ENCODE peak calls at places on chromosomes 3 and 15, in four cellular contexts. U is Peyer's patch, Y is ovary, E is NB4. S is an unnamed sample.

GRCh38 chr15:63093486-63094205 is 28.0 kb upstream of the LACTB start:
- DNase-seq in U (peak), Y (peak), E (peak), S (peak)

GRCh38 chr15:97561529-97561928 is 399.0 kb upstream of the ARRDC4 start:
- DNase-seq in U (no peak), Y (no peak), E (peak), S (no peak)

GRCh38 chr3:34837848-34838741 is 801.2 kb upstream of the ARPP21 start:
- DNase-seq in U (no peak), Y (no peak), E (no peak), S (no peak)

GRCh38 chr3:148951599-148952361 is 39.6 kb upstream of the GYG1 start:
- DNase-seq in U (no peak), Y (no peak), E (no peak), S (no peak)

GRCh38 chr3:79139395-79140060 is 628.3 kb downstream of the ROBO1 start:
- DNase-seq in U (no peak), Y (no peak), E (no peak), S (no peak)

GRCh38 chr3:129596194-129597086 is 10.0 kb downstream of the PLXND1 start:
- DNase-seq in U (peak), Y (peak), E (peak), S (peak)

GRCh38 chr3:176950743-176951142 is 246.5 kb downstream of the TBL1XR1 start:
- DNase-seq in U (no peak), Y (no peak), E (no peak), S (no peak)

GRCh38 chr3:132554437-132554836 is 42.6 kb upstream of the ACKR4 start:
- DNase-seq in U (no peak), Y (no peak), E (no peak), S (no peak)

GRCh38 chr3:98557324-98558010 is 25.7 kb downstream of the GPR15 start:
- DNase-seq in U (no peak), Y (no peak), E (no peak), S (no peak)

GRCh38 chr15:79337591-79337990 is 26.7 kb downstream of the TMED3 start:
- DNase-seq in U (no peak), Y (no peak), E (no peak), S (no peak)

GRCh38 chr3:46133285-46133684 is 74.8 kb downstream of the CCR1 start:
- DNase-seq in U (no peak), Y (no peak), E (no peak), S (no peak)

GRCh38 chr15:84829428-84829827 is 12.3 kb downstream of the ALPK3 start:
- DNase-seq in U (no peak), Y (no peak), E (no peak), S (no peak)

GRCh38 chr15:60485365-60485764 is 6.4 kb upstream of the ICE2 start:
- DNase-seq in U (no peak), Y (no peak), E (no peak), S (no peak)

GRCh38 chr3:146160964-146161724 is at the start of gene PLOD2:
- DNase-seq in U (peak), Y (peak), E (no peak), S (peak)

GRCh38 chr3:56254261-56254660 is 214.0 kb downstream of the ERC2 start:
- DNase-seq in U (no peak), Y (no peak), E (no peak), S (no peak)

GRCh38 chr3:33798113-33798417 is 365 bp upstream of the PDCD6IP start:
- DNase-seq in U (no peak), Y (no peak), E (no peak), S (no peak)

GRCh38 chr3:49805367-49805782 is 2.3 kb downstream of the INKA1 start:
- DNase-seq in U (peak), Y (peak), E (peak), S (no peak)

GRCh38 chr3:49801160-49801559 is 1.5 kb upstream of the CDHR4 start:
- DNase-seq in U (no peak), Y (no peak), E (no peak), S (no peak)

GRCh38 chr3:49804141-49805041 is 1.3 kb downstream of the INKA1 start:
- DNase-seq in U (no peak), Y (no peak), E (peak), S (no peak)

GRCh38 chr3:49803464-49804140 is 541 bp downstream of the INKA1 start:
- DNase-seq in U (peak), Y (no peak), E (peak), S (peak)

DNA sequence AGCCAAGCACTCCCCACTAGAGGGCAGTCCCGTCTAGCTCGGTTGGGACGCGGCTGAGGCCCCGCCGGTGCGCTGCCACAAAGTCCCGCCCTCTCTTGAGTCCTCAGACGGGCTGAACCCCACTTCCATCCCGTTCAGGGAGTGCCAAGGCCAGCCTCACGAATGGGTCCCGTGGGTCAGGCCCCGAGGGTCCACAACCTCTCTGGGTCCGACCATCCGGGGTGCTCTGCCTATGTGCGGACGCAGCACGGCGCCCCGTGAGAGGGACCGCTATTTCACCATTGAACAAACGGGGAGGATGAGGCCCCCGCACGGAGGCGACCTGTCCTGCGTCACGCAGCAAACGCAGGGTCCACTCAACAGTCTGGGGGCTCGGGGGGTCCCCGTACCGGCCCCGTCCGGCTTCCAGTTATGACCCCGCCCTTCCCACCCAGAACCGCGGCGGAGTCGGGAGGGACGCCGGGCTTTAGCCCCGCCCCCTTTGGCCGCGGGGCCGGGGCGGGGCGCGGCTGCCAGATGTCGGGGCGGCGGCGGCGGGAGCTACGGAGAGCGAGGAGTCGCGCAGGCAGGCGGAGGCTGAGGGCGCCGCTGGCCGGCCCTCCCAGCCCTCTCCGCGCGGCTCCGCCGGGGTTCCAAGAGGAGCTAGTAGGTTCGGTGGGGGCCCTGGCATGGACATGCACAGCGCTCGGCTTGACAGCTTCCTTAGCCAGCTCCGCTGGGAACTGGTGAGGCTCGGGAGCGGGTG is at the start of gene INKA1:
- DNase-seq in U (peak), Y (peak), E (peak), S (peak)
- TF ChIP-seq POLR2A in U (peak), Y (peak), E (peak), S (peak)

DNA sequence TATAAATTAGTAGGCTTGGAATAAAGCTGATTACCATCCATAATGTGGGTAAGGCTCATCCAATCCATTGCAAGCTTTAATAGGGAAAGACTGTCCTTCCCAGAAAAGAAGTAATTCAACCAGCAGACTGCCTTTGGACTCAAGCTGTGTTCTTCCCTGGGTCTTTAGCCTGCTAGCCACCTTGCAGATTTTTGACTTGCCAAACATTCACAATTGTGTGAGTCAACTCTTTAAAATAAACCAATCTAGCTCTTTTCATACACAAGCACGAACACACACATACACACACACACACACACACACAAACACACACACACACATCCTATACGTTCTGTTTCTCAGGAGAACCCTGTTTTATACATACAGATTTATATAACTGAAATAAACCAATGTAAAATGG is 248.1 kb downstream of the NAALADL2 start:
- DNase-seq in U (no peak), Y (no peak), E (no peak), S (no peak)
- TF ChIP-seq POLR2A in U (no peak), Y (no peak), E (no peak), S (no peak)

GRCh38 chr15:70435872-70436271 is 327.5 kb downstream of the UACA start:
- DNase-seq in U (peak), Y (no peak), E (no peak), S (no peak)
- TF ChIP-seq POLR2A in U (no peak), Y (no peak), E (no peak), S (no peak)

GRCh38 chr3:52292247-52293065 is 4.8 kb downstream of the GLYCTK start:
- DNase-seq in U (no peak), Y (no peak), E (no peak), S (no peak)
- TF ChIP-seq POLR2A in U (no peak), Y (no peak), E (no peak), S (no peak)

GRCh38 chr15:50873935-50874353 is 34.5 kb upstream of the AP4E1 start:
- DNase-seq in U (no peak), Y (no peak), E (peak), S (peak)
- TF ChIP-seq POLR2A in U (no peak), Y (no peak), E (no peak), S (no peak)

DNA sequence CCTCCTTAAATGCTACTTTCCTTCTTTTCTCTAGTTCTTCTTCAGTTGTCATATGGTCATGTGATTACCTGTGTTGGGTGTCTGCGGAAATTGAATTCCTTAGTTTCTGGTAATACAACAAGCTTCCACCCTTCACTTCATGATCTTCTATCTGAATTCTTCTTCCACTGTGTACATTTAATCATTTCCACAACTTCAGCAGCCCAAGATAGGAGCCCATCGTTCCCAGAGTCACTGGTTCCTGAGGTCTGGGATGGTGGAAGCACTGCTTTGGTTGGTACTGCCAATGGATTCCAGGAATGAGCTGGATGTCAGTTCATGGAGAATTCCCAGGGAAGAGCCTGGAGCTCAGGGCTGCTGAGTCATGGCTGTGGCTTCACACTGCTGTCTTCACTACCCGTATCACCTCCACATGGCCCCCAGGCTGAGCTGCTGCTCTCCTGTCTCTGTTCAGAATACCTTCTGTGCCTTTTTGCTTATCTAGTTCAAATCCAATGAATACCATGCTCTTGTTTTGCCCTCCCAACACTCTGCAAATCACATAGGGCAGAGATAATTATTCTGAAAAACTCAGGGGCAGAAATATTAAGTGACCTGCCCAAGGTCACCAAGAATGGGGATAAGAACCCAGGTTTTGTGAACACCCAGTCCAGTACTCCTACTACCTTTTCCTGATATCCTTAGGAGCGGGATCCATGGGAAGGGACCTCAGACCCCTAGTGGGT is 98.5 kb downstream of the RPL39L start:
- DNase-seq in U (no peak), Y (no peak), E (no peak), S (no peak)
- TF ChIP-seq POLR2A in U (no peak), Y (no peak), E (no peak), S (no peak)

GRCh38 chr3:109356442-109357155 is 19.3 kb upstream of the DPPA4 start:
- DNase-seq in U (no peak), Y (no peak), E (no peak), S (no peak)
- TF ChIP-seq POLR2A in U (no peak), Y (no peak), E (no peak), S (no peak)

GRCh38 chr3:179739816-179740594 is 87.2 kb downstream of the USP13 start:
- DNase-seq in U (no peak), Y (no peak), E (no peak), S (no peak)
- TF ChIP-seq POLR2A in U (no peak), Y (no peak), E (no peak), S (no peak)

DNA sequence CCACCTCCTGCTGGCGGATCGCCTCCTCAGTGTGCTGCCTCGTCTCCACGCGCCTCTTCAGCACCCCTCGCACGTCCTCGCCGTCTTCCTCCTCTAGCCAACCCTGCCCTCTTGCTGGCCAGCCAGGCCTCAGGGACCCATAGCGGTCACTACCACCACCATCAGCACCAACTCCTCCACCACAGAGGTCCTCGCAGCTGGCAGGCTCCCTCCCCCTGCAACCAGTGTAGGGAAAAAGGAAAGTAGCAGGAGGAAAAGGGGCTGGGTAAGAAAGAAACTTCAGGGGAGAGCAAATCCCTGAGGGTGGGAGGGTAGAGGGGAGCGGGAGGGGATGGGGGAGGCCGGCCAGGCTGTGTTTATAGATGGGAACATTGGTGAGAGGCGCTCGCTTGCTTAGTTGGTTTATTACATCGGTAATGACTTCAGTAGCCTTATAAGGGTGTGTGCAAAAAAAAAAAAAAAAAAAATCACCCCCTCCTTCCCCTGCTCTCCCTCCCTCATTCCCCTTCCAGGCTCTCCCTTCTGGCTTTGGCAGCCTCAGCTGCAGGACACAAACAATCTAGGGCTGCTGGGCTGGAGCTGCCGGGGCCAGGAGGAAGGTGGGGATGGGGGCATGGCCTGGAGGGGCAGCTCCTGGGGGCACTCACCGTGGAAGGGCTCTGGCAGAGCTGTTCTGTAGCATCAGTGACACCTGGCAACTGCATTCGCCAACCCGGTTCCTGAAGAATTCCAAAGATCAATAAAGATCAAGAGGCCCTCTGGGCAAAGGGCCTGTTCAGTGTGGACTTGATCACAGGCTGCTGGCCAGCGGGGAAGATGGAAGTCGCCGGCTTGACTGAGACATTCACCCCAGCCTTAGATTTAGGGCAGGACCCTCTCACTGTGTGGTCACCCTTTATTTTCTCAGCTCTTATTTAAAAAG is 116.2 kb upstream of the HACD2 start:
- DNase-seq in U (no peak), Y (peak), E (no peak), S (no peak)
- TF ChIP-seq POLR2A in U (no peak), Y (no peak), E (no peak), S (no peak)

S was measured in erythroblast.